ENCODE peak calls at places on chromosome 15, in seven cellular contexts. O, N, S, C, J, A and T are unnamed samples.
A peak's percentile ranks its signal among the peaks of the same experiment; 100 is the strongest.

GRCh38 chr15:40598672-40599071 is 4.6 kb downstream of the KNL1 start:
- DNase-seq in O (no peak), S (no peak), A (no peak), N (no peak), C (no peak), J (no peak), T (no peak)

GRCh38 chr15:68420186-68420684 is 11.7 kb downstream of the ITGA11 start:
- DNase-seq in C (no peak), S (no peak), J (no peak), N (no peak), A (no peak), O (peak; percentile 46), T (peak; percentile 31)

GRCh38 chr15:99722406-99722805 is 10.8 kb downstream of the LYSMD4 start:
- DNase-seq in C (no peak), S (no peak), J (no peak), N (no peak), O (no peak), A (no peak), T (no peak)

GRCh38 chr15:61474796-61475195 is 245.7 kb upstream of the RORA start:
- DNase-seq in S (no peak), N (no peak), J (no peak), A (no peak), O (no peak), C (no peak), T (no peak)

GRCh38 chr15:100725121-100726069 is 123.0 kb downstream of the ASB7 start:
- DNase-seq in N (no peak), C (no peak), S (peak; percentile 7), A (no peak), J (no peak), O (peak; percentile 58), T (peak; percentile 49)

GRCh38 chr15:100373942-100374341 is 32.2 kb upstream of the ADAMTS17 start:
- DNase-seq in S (no peak), J (no peak), C (no peak), N (no peak), A (no peak), O (peak; percentile 32), T (no peak)

GRCh38 chr15:38012894-38013293 is 78.5 kb downstream of the TMCO5A start:
- DNase-seq in N (no peak), C (no peak), J (no peak), O (no peak), A (no peak), S (no peak), T (no peak)

GRCh38 chr15:26772588-26773484 is at the start of gene GABRB3:
- DNase-seq in C (no peak), A (peak; percentile 47), S (no peak), O (no peak), J (no peak), N (no peak), T (no peak)

GRCh38 chr15:69823223-69823907 is 274.4 kb downstream of the TLE3 start:
- DNase-seq in A (peak; percentile 63), O (no peak), S (no peak), J (no peak), C (no peak), N (no peak), T (no peak)

GRCh38 chr15:29121369-29121656 is 148.3 kb downstream of the NSMCE3 start:
- DNase-seq in C (no peak), A (no peak), O (no peak), J (no peak), S (no peak), N (no peak), T (no peak)

GRCh38 chr15:50107591-50108408 is 11.2 kb downstream of the ATP8B4 start:
- DNase-seq in N (no peak), S (peak; percentile 27), A (no peak), O (no peak), C (no peak), J (no peak), T (no peak)

GRCh38 chr15:100393008-100393407 is 51.2 kb upstream of the ADAMTS17 start:
- DNase-seq in J (no peak), A (no peak), S (no peak), C (no peak), O (no peak), N (no peak), T (no peak)

GRCh38 chr15:42547926-42548257 is 701 bp downstream of the LRRC57 start:
- DNase-seq in A (no peak), O (no peak), C (no peak), J (no peak), S (no peak), N (no peak), T (no peak)

GRCh38 chr15:55277116-55277564 is 12.5 kb downstream of the RAB27A start:
- DNase-seq in J (no peak), C (no peak), N (peak; percentile 58), S (no peak), O (no peak), A (no peak), T (no peak)

GRCh38 chr15:43901485-43901884 is 74.7 kb downstream of the WDR76 start:
- DNase-seq in S (no peak), A (no peak), C (no peak), N (no peak), O (no peak), J (no peak), T (no peak)

GRCh38 chr15:45703670-45704328 is 69.0 kb downstream of the SQOR start:
- DNase-seq in S (no peak), J (no peak), O (no peak), N (no peak), C (no peak), A (no peak), T (no peak)

GRCh38 chr15:41933771-41934170 is 38.6 kb downstream of the EHD4 start:
- DNase-seq in C (no peak), N (no peak), J (no peak), O (no peak), A (no peak), S (no peak), T (peak; percentile 60)

GRCh38 chr15:40103864-40104271 is 4.8 kb downstream of the BMF start:
- DNase-seq in C (no peak), O (no peak), A (no peak), S (no peak), J (no peak), N (no peak), T (no peak)

GRCh38 chr15:43225201-43225949 is 4.6 kb upstream of the EPB42 start:
- DNase-seq in J (no peak), O (peak; percentile 27), C (peak; percentile 56), S (peak; percentile 57), N (no peak), A (peak; percentile 42), T (no peak)

GRCh38 chr15:31487811-31488436 is 161.3 kb downstream of the KLF13 start:
- DNase-seq in S (no peak), O (no peak), N (no peak), J (no peak), A (no peak), C (no peak), T (no peak)

GRCh38 chr15:31486906-31487695 is 160.5 kb downstream of the KLF13 start:
- DNase-seq in N (no peak), O (no peak), S (no peak), C (no peak), J (no peak), A (no peak), T (no peak)

GRCh38 chr15:31489801-31490646 is 163.4 kb downstream of the KLF13 start:
- DNase-seq in A (peak; percentile 87), S (no peak), J (no peak), N (peak; percentile 14), O (no peak), C (peak; percentile 60), T (no peak)

GRCh38 chr15:31489281-31489680 is 162.6 kb downstream of the KLF13 start:
- DNase-seq in C (no peak), N (no peak), O (no peak), A (no peak), J (no peak), S (no peak), T (no peak)

DNA sequence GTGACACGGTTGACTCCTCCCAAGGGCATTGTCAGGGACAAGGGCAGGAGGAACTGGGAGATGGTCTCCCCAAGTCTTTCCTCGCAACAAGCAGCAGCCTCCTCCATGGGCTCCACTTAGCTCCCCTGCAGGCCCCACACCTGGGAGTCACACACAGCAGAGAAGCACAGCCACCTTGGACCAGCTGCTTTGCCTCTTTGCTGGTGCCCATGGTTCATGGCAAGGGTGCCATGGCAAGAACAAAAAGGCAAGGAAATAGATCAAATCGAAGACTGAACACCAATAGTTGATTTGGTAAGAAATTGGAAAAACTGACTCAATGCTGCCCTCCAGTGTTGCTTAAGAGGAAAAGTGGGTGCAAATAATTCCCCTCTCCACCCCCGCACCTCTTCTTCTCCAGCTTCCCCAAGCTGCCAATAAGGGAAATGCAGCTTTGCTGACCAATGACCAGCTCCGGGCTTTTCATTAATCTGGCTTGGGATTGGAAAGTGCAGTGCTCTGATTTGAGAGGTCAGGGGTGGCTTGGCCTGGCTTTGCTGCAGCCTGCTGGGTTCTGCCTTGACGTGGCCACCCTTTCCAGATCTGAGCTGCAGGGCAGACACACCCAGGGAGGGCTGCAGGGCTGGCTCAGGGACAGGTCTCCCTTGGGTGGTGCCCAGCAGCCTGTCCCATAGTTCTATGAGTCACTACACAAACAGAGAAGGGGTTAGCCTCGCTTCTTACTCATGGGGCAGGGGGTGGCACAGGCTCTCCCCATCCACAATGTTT is 162.0 kb downstream of the KLF13 start:
- DNase-seq in S (peak; percentile 60), C (peak; percentile 68), N (no peak), A (peak; percentile 97), J (peak; percentile 77), O (peak; percentile 67), T (peak; percentile 72)
- H3K27ac ChIP-seq in S (peak overlapping the region; percentile 88), C (no peak overlapping the region), N (no peak overlapping the region), A (peak overlapping the region; percentile 67), J (peak overlapping the region; percentile 64), O (peak overlapping the region; percentile 50), T (peak overlapping the region; percentile 17)

DNA sequence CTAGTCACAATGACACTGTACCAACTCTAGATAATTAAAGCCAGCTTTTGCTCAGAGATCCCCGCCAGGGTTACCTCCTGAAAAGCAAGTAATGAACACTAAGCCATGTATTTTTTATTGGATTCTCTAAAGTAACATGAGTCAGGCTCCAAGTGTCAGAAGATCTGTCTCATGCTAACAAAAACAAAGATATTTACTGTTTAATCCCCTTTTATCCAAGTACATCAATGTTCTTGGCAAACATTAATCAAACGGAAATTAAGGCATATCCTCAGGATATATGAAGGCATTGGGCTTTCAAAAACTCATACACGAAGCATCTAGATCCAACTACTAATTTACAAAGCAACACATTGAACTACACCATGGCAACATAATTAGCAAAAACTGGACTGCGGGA is 37.2 kb downstream of the MYO5A start:
- DNase-seq in C (no peak), A (no peak), S (no peak), O (no peak), J (no peak), N (no peak), T (no peak)
- H3K27ac ChIP-seq in C (no peak overlapping the region), A (no peak overlapping the region), S (no peak overlapping the region), O (no peak overlapping the region), J (no peak overlapping the region), N (no peak overlapping the region), T (no peak overlapping the region)

DNA sequence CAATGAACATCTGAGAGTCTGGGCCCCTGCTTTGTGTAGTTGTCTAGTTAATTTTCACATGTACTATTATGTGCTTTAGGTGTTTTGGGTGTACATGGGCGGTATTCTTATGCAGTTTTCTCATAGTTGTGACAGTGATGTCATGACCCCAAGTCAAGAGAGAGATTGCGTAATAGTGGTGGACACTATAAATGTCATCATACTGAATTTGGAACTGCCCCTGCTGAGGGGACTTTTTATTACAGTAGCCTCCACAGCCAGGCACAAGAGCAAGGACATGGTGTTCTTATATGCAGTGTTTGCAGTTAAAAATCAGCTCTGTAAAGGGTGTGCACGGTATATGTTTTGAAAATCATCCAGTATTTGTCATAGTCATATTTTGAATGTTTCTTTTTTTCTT is 29.5 kb downstream of the ABHD2 start:
- DNase-seq in O (no peak), S (no peak), C (no peak), A (no peak), N (no peak), J (no peak), T (no peak)
- H3K27ac ChIP-seq in O (no peak overlapping the region), S (peak overlapping the region; percentile 85), C (no peak overlapping the region), A (peak overlapping the region; percentile 95), N (no peak overlapping the region), J (peak overlapping the region; percentile 88), T (no peak overlapping the region)

GRCh38 chr15:82021992-82022391 is 23.8 kb downstream of the MEX3B start:
- DNase-seq in N (no peak), A (no peak), O (peak; percentile 48), C (no peak), J (no peak), S (peak; percentile 14), T (no peak)
- H3K27ac ChIP-seq in N (no peak overlapping the region), A (no peak overlapping the region), O (no peak overlapping the region), C (no peak overlapping the region), J (no peak overlapping the region), S (no peak overlapping the region), T (no peak overlapping the region)